ENCODE peak calls at places on chromosomes 1 and 21, in ten cellular contexts. I is omental fat pad; O is activated T-helper 1 cell treated with Interleukin-2 at 50 U/mL for 16 hours; C is activated T-cell treated with anti-CD3 and anti-CD28 coated beads for 24 hours; R is esophagus squamous epithelium; G is GF-D8; H is stimulated activated CD4-positive, alpha-beta T cell treated with anti-CD3 and anti-CD28 coated beads, Interleukin-2, amount 100 ng/mL, for 24 hours; W is caudate nucleus; L is B cell; P is central memory CD8-positive, alpha-beta T cell. T is an unnamed sample.

GRCh38 chr1:203769505-203770343 is 4.7 kb downstream of the LAX1 start:
- DNase-seq in L (no peak), C (no peak), R (no peak), P (no peak), G (peak), H (no peak), O (no peak), W (no peak), I (peak), T (no peak)

GRCh38 chr1:113242481-113242880 is 147.8 kb upstream of the MAGI3 start:
- DNase-seq in R (no peak), L (no peak), W (no peak), C (no peak), O (no peak), I (no peak), P (no peak), H (no peak), G (no peak), T (no peak)

GRCh38 chr1:100502052-100502792 is 35.7 kb upstream of the GPR88 start:
- DNase-seq in I (no peak), H (no peak), G (no peak), L (no peak), R (no peak), O (no peak), W (no peak), P (no peak), C (no peak), T (no peak)

GRCh38 chr1:19974822-19975416 is 4.5 kb downstream of the PLA2G2A start:
- DNase-seq in H (peak), P (peak), G (no peak), C (peak), O (no peak), L (peak), I (no peak), R (no peak), W (no peak), T (no peak)

GRCh38 chr1:230386863-230387262 is 39.3 kb downstream of the PGBD5 start:
- DNase-seq in P (no peak), G (no peak), I (no peak), W (no peak), C (no peak), O (no peak), R (no peak), H (no peak), L (no peak), T (no peak)

GRCh38 chr1:36279789-36280296 is 26.3 kb upstream of the SH3D21 start:
- DNase-seq in R (no peak), O (no peak), L (no peak), H (no peak), W (no peak), G (no peak), P (no peak), C (no peak), I (no peak), T (no peak)

GRCh38 chr1:211579434-211580302 is 707 bp upstream of the SLC30A1 start:
- DNase-seq in W (no peak), P (no peak), L (no peak), C (no peak), G (peak), O (no peak), H (no peak), R (peak), I (peak), T (no peak)

GRCh38 chr1:32635508-32636277 is 14.7 kb downstream of the ZBTB8OS start:
- DNase-seq in C (no peak), P (no peak), H (no peak), L (no peak), W (no peak), I (no peak), G (no peak), R (no peak), O (no peak), T (no peak)

GRCh38 chr1:101366513-101367215 is 129.8 kb downstream of the S1PR1 start:
- DNase-seq in H (no peak), I (no peak), W (no peak), P (no peak), G (no peak), L (no peak), O (no peak), R (no peak), C (no peak), T (no peak)

GRCh38 chr1:102970496-102971078 is 137.7 kb downstream of the COL11A1 start:
- DNase-seq in C (no peak), I (no peak), O (no peak), G (no peak), P (no peak), H (peak), L (no peak), W (no peak), R (no peak), T (peak)

GRCh38 chr1:201023517-201023902 is at the start of gene KIF21B:
- DNase-seq in G (peak), L (peak), R (peak), P (peak), O (peak), H (peak), W (peak), I (peak), C (peak), T (peak)

GRCh38 chr1:24688033-24688432 is 44.9 kb downstream of the SRRM1 start:
- DNase-seq in W (no peak), R (no peak), P (no peak), O (no peak), I (no peak), C (no peak), G (no peak), L (no peak), H (no peak), T (no peak)

GRCh38 chr1:210980082-210980481 is 153.9 kb downstream of the KCNH1 start:
- DNase-seq in I (no peak), L (no peak), C (no peak), G (no peak), O (no peak), P (no peak), W (no peak), H (no peak), R (no peak), T (no peak)

GRCh38 chr1:190908691-190909090 is 431.0 kb upstream of the BRINP3 start:
- DNase-seq in L (no peak), H (no peak), C (no peak), W (no peak), P (no peak), G (no peak), I (no peak), R (no peak), O (no peak), T (no peak)

GRCh38 chr1:168903237-168903830 is 174.3 kb upstream of the DPT start:
- DNase-seq in R (no peak), G (no peak), L (no peak), H (no peak), P (no peak), O (no peak), I (no peak), W (no peak), C (no peak), T (no peak)

GRCh38 chr1:46522184-46522968 is 29.1 kb downstream of the KNCN start:
- DNase-seq in O (no peak), I (peak), P (no peak), H (peak), R (no peak), W (no peak), L (no peak), G (peak), C (no peak), T (no peak)

GRCh38 chr1:216961516-216961915 is 238.3 kb upstream of the ESRRG start:
- DNase-seq in H (no peak), O (no peak), I (no peak), R (no peak), G (no peak), W (no peak), P (no peak), L (no peak), C (no peak), T (no peak)

GRCh38 chr1:221715321-221716169 is 26.3 kb downstream of the DUSP10 start:
- DNase-seq in W (no peak), H (no peak), I (no peak), C (no peak), R (no peak), L (no peak), O (no peak), P (no peak), G (no peak), T (no peak)

GRCh38 chr1:160006312-160006940 is 25.4 kb downstream of the PIGM start:
- DNase-seq in P (peak), L (peak), H (peak), I (peak), O (peak), G (no peak), R (no peak), C (peak), W (no peak), T (peak)

GRCh38 chr1:208977012-208977411 is 606.5 kb upstream of the CAMK1G start:
- DNase-seq in R (no peak), I (no peak), G (no peak), L (no peak), P (no peak), W (no peak), O (no peak), H (no peak), C (no peak), T (no peak)

GRCh38 chr21:42308914-42309752 is 6.1 kb downstream of the TFF3 start:
- DNase-seq in W (no peak), L (no peak), G (no peak), H (no peak), I (no peak), O (no peak), R (no peak), P (no peak), C (no peak), T (no peak)

GRCh38 chr21:15210235-15210678 is 145.5 kb upstream of the NRIP1 start:
- DNase-seq in R (no peak), G (no peak), I (no peak), O (no peak), L (no peak), P (no peak), H (no peak), C (no peak), W (no peak), T (no peak)

GRCh38 chr1:89608627-89609338 is 24.1 kb upstream of the LRRC8C start:
- DNase-seq in I (no peak), R (no peak), G (no peak), O (peak), P (peak), H (peak), C (peak), W (no peak), L (no peak), T (no peak)

GRCh38 chr1:177943999-177944672 is 25.7 kb downstream of the SEC16B start:
- DNase-seq in W (no peak), O (no peak), G (no peak), H (no peak), P (no peak), I (no peak), L (no peak), R (no peak), C (no peak), T (no peak)

GRCh38 chr1:201535778-201536245 is 3.1 kb upstream of the NAV1 start:
- DNase-seq in L (peak), H (no peak), C (no peak), O (no peak), I (no peak), P (no peak), G (no peak), R (no peak), W (no peak), T (no peak)